ENCODE peak calls at places on chromosomes 3 and 15, in seven cellular contexts. One of them, this sample, is unnamed.

GRCh38 chr3:46383946-46384330 is 13.2 kb downstream of the CCR5 start:
- DNase-seq in H1: no peak
- DNase-seq in neuronal stem cell: no peak
- DNase-seq in H9: no peak
- DNase-seq in mesendoderm: no peak
- DNase-seq in IMR-90: no peak
- DNase-seq in trophoblast cell: no peak
- DNase-seq in this sample: no peak

GRCh38 chr3:114878119-114878839 is 268.8 kb downstream of the ZBTB20 start:
- DNase-seq in H1: no peak
- DNase-seq in neuronal stem cell: no peak
- DNase-seq in H9: no peak
- DNase-seq in mesendoderm: no peak
- DNase-seq in IMR-90: peak
- DNase-seq in trophoblast cell: no peak
- DNase-seq in this sample: peak

GRCh38 chr3:43340403-43340802 is 54.1 kb downstream of the SNRK start:
- DNase-seq in H1: no peak
- DNase-seq in neuronal stem cell: no peak
- DNase-seq in H9: no peak
- DNase-seq in mesendoderm: no peak
- DNase-seq in IMR-90: no peak
- DNase-seq in trophoblast cell: no peak
- DNase-seq in this sample: no peak

GRCh38 chr3:143430582-143430981 is 311.0 kb downstream of the CHST2 start:
- DNase-seq in H1: no peak
- DNase-seq in neuronal stem cell: no peak
- DNase-seq in H9: no peak
- DNase-seq in mesendoderm: no peak
- DNase-seq in IMR-90: no peak
- DNase-seq in trophoblast cell: no peak
- DNase-seq in this sample: no peak

GRCh38 chr3:124057453-124057852 is 65.5 kb upstream of the ROPN1 start:
- DNase-seq in H1: no peak
- DNase-seq in neuronal stem cell: no peak
- DNase-seq in H9: no peak
- DNase-seq in mesendoderm: no peak
- DNase-seq in IMR-90: no peak
- DNase-seq in trophoblast cell: no peak
- DNase-seq in this sample: no peak

GRCh38 chr15:83061680-83062079 is 5.4 kb downstream of the BTBD1 start:
- DNase-seq in H1: no peak
- DNase-seq in neuronal stem cell: no peak
- DNase-seq in H9: no peak
- DNase-seq in mesendoderm: no peak
- DNase-seq in IMR-90: peak
- DNase-seq in trophoblast cell: peak
- DNase-seq in this sample: peak

GRCh38 chr3:62600033-62600432 is 226.7 kb upstream of the FEZF2 start:
- DNase-seq in H1: no peak
- DNase-seq in neuronal stem cell: no peak
- DNase-seq in H9: no peak
- DNase-seq in mesendoderm: no peak
- DNase-seq in IMR-90: no peak
- DNase-seq in trophoblast cell: no peak
- DNase-seq in this sample: no peak

GRCh38 chr15:39788108-39788507 is 5.5 kb upstream of the FSIP1 start:
- DNase-seq in H1: no peak
- DNase-seq in neuronal stem cell: no peak
- DNase-seq in H9: no peak
- DNase-seq in mesendoderm: peak
- DNase-seq in IMR-90: peak
- DNase-seq in trophoblast cell: peak
- DNase-seq in this sample: peak

GRCh38 chr3:152695810-152696209 is 139.1 kb upstream of the P2RY1 start:
- DNase-seq in H1: no peak
- DNase-seq in neuronal stem cell: no peak
- DNase-seq in H9: no peak
- DNase-seq in mesendoderm: no peak
- DNase-seq in IMR-90: no peak
- DNase-seq in trophoblast cell: no peak
- DNase-seq in this sample: no peak

GRCh38 chr3:45547764-45548683 is 46.5 kb upstream of the LIMD1 start:
- DNase-seq in H1: no peak
- DNase-seq in neuronal stem cell: no peak
- DNase-seq in H9: no peak
- DNase-seq in mesendoderm: no peak
- DNase-seq in IMR-90: no peak
- DNase-seq in trophoblast cell: peak
- DNase-seq in this sample: no peak

GRCh38 chr15:84826369-84826823 is 9.2 kb downstream of the ALPK3 start:
- DNase-seq in H1: peak
- DNase-seq in neuronal stem cell: no peak
- DNase-seq in H9: peak
- DNase-seq in mesendoderm: peak
- DNase-seq in IMR-90: no peak
- DNase-seq in trophoblast cell: peak
- DNase-seq in this sample: no peak

GRCh38 chr15:43329222-43329959 is 982 bp downstream of the LCMT2 start:
- DNase-seq in H1: peak
- DNase-seq in neuronal stem cell: peak
- DNase-seq in H9: no peak
- DNase-seq in mesendoderm: peak
- DNase-seq in IMR-90: peak
- DNase-seq in trophoblast cell: peak
- DNase-seq in this sample: no peak

GRCh38 chr3:16419640-16420039 is 93.9 kb downstream of the RFTN1 start:
- DNase-seq in H1: no peak
- DNase-seq in neuronal stem cell: no peak
- DNase-seq in H9: no peak
- DNase-seq in mesendoderm: no peak
- DNase-seq in IMR-90: peak
- DNase-seq in trophoblast cell: no peak
- DNase-seq in this sample: peak

GRCh38 chr3:112776000-112776399 is 70.7 kb downstream of the CD200R1L start:
- DNase-seq in H1: no peak
- DNase-seq in neuronal stem cell: no peak
- DNase-seq in H9: no peak
- DNase-seq in mesendoderm: no peak
- DNase-seq in IMR-90: peak
- DNase-seq in trophoblast cell: no peak
- DNase-seq in this sample: no peak

GRCh38 chr3:65342084-65342683 is 654.4 kb upstream of the ADAMTS9 start:
- DNase-seq in H1: peak
- DNase-seq in neuronal stem cell: peak
- DNase-seq in H9: peak
- DNase-seq in mesendoderm: peak
- DNase-seq in IMR-90: peak
- DNase-seq in trophoblast cell: peak
- DNase-seq in this sample: peak

GRCh38 chr3:151146071-151146730 is 56.8 kb downstream of the GPR171 start:
- DNase-seq in H1: peak
- DNase-seq in neuronal stem cell: peak
- DNase-seq in H9: peak
- DNase-seq in mesendoderm: peak
- DNase-seq in IMR-90: peak
- DNase-seq in trophoblast cell: peak
- DNase-seq in this sample: peak

GRCh38 chr15:96332854-96333193 is 2.3 kb downstream of the NR2F2 start:
- DNase-seq in H1: no peak
- DNase-seq in neuronal stem cell: no peak
- DNase-seq in H9: no peak
- DNase-seq in mesendoderm: no peak
- DNase-seq in IMR-90: no peak
- DNase-seq in trophoblast cell: no peak
- DNase-seq in this sample: no peak

GRCh38 chr3:54257114-54257513 is 134.8 kb downstream of the CACNA2D3 start:
- DNase-seq in H1: no peak
- DNase-seq in neuronal stem cell: no peak
- DNase-seq in H9: no peak
- DNase-seq in mesendoderm: no peak
- DNase-seq in IMR-90: no peak
- DNase-seq in trophoblast cell: no peak
- DNase-seq in this sample: no peak

GRCh38 chr3:5013021-5013906 is 34.0 kb downstream of the BHLHE40 start:
- DNase-seq in H1: no peak
- DNase-seq in neuronal stem cell: no peak
- DNase-seq in H9: peak
- DNase-seq in mesendoderm: peak
- DNase-seq in IMR-90: peak
- DNase-seq in trophoblast cell: no peak
- DNase-seq in this sample: peak

GRCh38 chr3:139937674-139938279 is 2.8 kb downstream of the CLSTN2 start:
- DNase-seq in H1: no peak
- DNase-seq in neuronal stem cell: peak
- DNase-seq in H9: no peak
- DNase-seq in mesendoderm: peak
- DNase-seq in IMR-90: peak
- DNase-seq in trophoblast cell: peak
- DNase-seq in this sample: peak

GRCh38 chr3:106826861-106827311 is 550.4 kb upstream of the CCDC54 start:
- DNase-seq in H1: no peak
- DNase-seq in neuronal stem cell: no peak
- DNase-seq in H9: no peak
- DNase-seq in mesendoderm: peak
- DNase-seq in IMR-90: no peak
- DNase-seq in trophoblast cell: peak
- DNase-seq in this sample: peak

GRCh38 chr3:106825962-106826605 is 551.2 kb upstream of the CCDC54 start:
- DNase-seq in H1: no peak
- DNase-seq in neuronal stem cell: no peak
- DNase-seq in H9: no peak
- DNase-seq in mesendoderm: peak
- DNase-seq in IMR-90: peak
- DNase-seq in trophoblast cell: peak
- DNase-seq in this sample: peak

GRCh38 chr3:106823706-106824105 is 553.5 kb upstream of the CCDC54 start:
- DNase-seq in H1: no peak
- DNase-seq in neuronal stem cell: no peak
- DNase-seq in H9: no peak
- DNase-seq in mesendoderm: no peak
- DNase-seq in IMR-90: no peak
- DNase-seq in trophoblast cell: no peak
- DNase-seq in this sample: no peak

GRCh38 chr3:106822204-106822603 is 555.0 kb upstream of the CCDC54 start:
- DNase-seq in H1: no peak
- DNase-seq in neuronal stem cell: no peak
- DNase-seq in H9: no peak
- DNase-seq in mesendoderm: no peak
- DNase-seq in IMR-90: no peak
- DNase-seq in trophoblast cell: no peak
- DNase-seq in this sample: no peak

GRCh38 chr3:106824856-106825255 is 552.4 kb upstream of the CCDC54 start:
- DNase-seq in H1: no peak
- DNase-seq in neuronal stem cell: no peak
- DNase-seq in H9: peak
- DNase-seq in mesendoderm: peak
- DNase-seq in IMR-90: peak
- DNase-seq in trophoblast cell: peak
- DNase-seq in this sample: peak
- H3K23ac ChIP-seq in H1: no peak
- H3K23ac ChIP-seq in neuronal stem cell: no peak
- H3K23ac ChIP-seq in H9: no peak
- H3K23ac ChIP-seq in mesendoderm: no peak
- H3K23ac ChIP-seq in IMR-90: peak
- H3K23ac ChIP-seq in trophoblast cell: no peak
- H3K23ac ChIP-seq in this sample: no peak

DNA sequence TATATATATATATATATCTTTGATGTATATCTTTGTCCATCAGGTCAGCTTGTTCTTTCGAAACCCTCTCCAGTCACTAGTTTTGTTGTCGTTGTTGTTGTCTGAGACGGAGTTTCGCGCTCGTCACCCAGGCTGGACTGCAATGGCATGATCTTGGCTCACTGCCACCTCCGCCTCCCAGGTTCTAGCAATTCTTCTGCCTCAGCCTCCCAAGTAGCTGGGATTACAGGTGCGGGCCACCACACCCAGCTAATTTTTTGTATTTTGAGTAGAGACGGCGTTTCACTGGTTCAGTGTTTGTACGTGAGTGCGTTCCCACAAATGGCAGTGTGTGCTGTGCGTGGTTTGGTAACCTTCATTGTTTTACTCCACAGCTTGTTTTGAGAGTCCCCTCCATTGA is 51.7 kb downstream of the ZDHHC19 start:
- DNase-seq in H1: no peak
- DNase-seq in neuronal stem cell: no peak
- DNase-seq in H9: no peak
- DNase-seq in mesendoderm: no peak
- DNase-seq in IMR-90: no peak
- DNase-seq in trophoblast cell: no peak
- DNase-seq in this sample: no peak
- H3K4ac ChIP-seq in H1: no peak
- H3K4ac ChIP-seq in neuronal stem cell: no peak
- H3K4ac ChIP-seq in H9: no peak
- H3K4ac ChIP-seq in mesendoderm: no peak
- H3K4ac ChIP-seq in IMR-90: peak
- H3K4ac ChIP-seq in trophoblast cell: no peak
- H3K4ac ChIP-seq in this sample: no peak

GRCh38 chr15:41583795-41584194 is 24.8 kb downstream of the TYRO3 start:
- DNase-seq in H1: no peak
- DNase-seq in neuronal stem cell: no peak
- DNase-seq in H9: no peak
- DNase-seq in mesendoderm: no peak
- DNase-seq in IMR-90: no peak
- DNase-seq in trophoblast cell: peak
- DNase-seq in this sample: no peak

GRCh38 chr15:41584636-41585139 is 25.7 kb downstream of the TYRO3 start:
- DNase-seq in H1: no peak
- DNase-seq in neuronal stem cell: no peak
- DNase-seq in H9: no peak
- DNase-seq in mesendoderm: peak
- DNase-seq in IMR-90: no peak
- DNase-seq in trophoblast cell: peak
- DNase-seq in this sample: no peak

GRCh38 chr15:41581110-41581509 is 22.1 kb downstream of the TYRO3 start:
- DNase-seq in H1: peak
- DNase-seq in neuronal stem cell: no peak
- DNase-seq in H9: peak
- DNase-seq in mesendoderm: peak
- DNase-seq in IMR-90: no peak
- DNase-seq in trophoblast cell: peak
- DNase-seq in this sample: no peak

GRCh38 chr15:41585140-41586047 is 26.4 kb downstream of the TYRO3 start:
- DNase-seq in H1: peak
- DNase-seq in neuronal stem cell: no peak
- DNase-seq in H9: peak
- DNase-seq in mesendoderm: peak
- DNase-seq in IMR-90: peak
- DNase-seq in trophoblast cell: peak
- DNase-seq in this sample: peak
- H3K23ac ChIP-seq in H1: no peak
- H3K23ac ChIP-seq in neuronal stem cell: no peak
- H3K23ac ChIP-seq in H9: no peak
- H3K23ac ChIP-seq in mesendoderm: no peak
- H3K23ac ChIP-seq in IMR-90: peak
- H3K23ac ChIP-seq in trophoblast cell: no peak
- H3K23ac ChIP-seq in this sample: peak

DNA sequence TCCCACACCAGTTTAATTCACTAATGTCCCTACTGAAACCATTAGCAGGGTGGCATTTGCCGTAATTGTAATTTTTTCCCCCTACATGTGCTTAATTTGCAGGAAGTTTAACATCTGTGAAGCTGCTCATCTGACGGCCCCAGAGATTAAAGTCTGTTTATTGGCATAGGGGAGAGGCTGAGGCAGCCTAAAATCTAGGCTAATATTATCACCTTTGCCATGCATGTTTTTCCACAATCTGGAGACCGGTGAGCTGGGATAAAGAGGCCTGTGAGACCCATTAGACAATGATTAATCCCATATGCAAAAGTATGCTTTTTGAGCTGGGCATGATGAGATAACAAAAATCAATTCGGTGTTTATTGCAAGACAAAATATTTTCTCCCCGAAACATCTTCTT is 561.2 kb upstream of the ALCAM start:
- DNase-seq in H1: no peak
- DNase-seq in neuronal stem cell: no peak
- DNase-seq in H9: no peak
- DNase-seq in mesendoderm: no peak
- DNase-seq in IMR-90: no peak
- DNase-seq in trophoblast cell: no peak
- DNase-seq in this sample: no peak
- H3K4ac ChIP-seq in H1: no peak
- H3K4ac ChIP-seq in neuronal stem cell: no peak
- H3K4ac ChIP-seq in H9: no peak
- H3K4ac ChIP-seq in mesendoderm: no peak
- H3K4ac ChIP-seq in IMR-90: no peak
- H3K4ac ChIP-seq in trophoblast cell: no peak
- H3K4ac ChIP-seq in this sample: no peak